ENCODE peak calls at places on chromosomes 1 and 21, in four cellular contexts. T is neuronal stem cell, D is IMR-90, R is H1. Y is an unnamed sample.

GRCh38 chr1:245258271-245258920 is 103.6 kb downstream of the KIF26B start:
- DNase-seq in T (no peak), R (no peak), D (no peak), Y (peak; percentile 13)

GRCh38 chr1:87279966-87280535 is 48.6 kb upstream of the LMO4 start:
- DNase-seq in D (peak; percentile 16), T (no peak), R (no peak), Y (peak; percentile 51)

GRCh38 chr1:178192686-178193085 is 98.8 kb downstream of the RASAL2 start:
- DNase-seq in T (no peak), D (peak; percentile 72), R (no peak), Y (peak; percentile 20)

GRCh38 chr1:236159704-236160539 is 17.6 kb downstream of the GPR137B start:
- DNase-seq in T (no peak), D (no peak), R (no peak), Y (no peak)

GRCh38 chr1:227654858-227655752 is 80.0 kb downstream of the JMJD4 start:
- DNase-seq in T (no peak), R (no peak), D (no peak), Y (no peak)

GRCh38 chr1:182786223-182787001 is 3.2 kb upstream of the NPL start:
- DNase-seq in R (peak; percentile 74), D (peak; percentile 69), T (peak; percentile 53), Y (peak; percentile 70)

GRCh38 chr1:228866498-228866897 is 131.2 kb downstream of the RHOU start:
- DNase-seq in R (no peak), T (no peak), D (no peak), Y (no peak)

GRCh38 chr1:79042117-79042516 is 35.6 kb upstream of the ADGRL4 start:
- DNase-seq in T (no peak), D (peak; percentile 80), R (no peak), Y (peak; percentile 11)

GRCh38 chr1:158180741-158181576 is at the start of gene CD1D:
- DNase-seq in R (peak; percentile 19), T (peak; percentile 40), D (no peak), Y (no peak)

GRCh38 chr1:33348194-33348593 is 27.3 kb upstream of the A3GALT2 start:
- DNase-seq in R (no peak), D (peak; percentile 52), T (no peak), Y (no peak)

GRCh38 chr1:58815069-58815679 is 31.3 kb upstream of the JUN start:
- DNase-seq in R (peak; percentile 51), D (peak; percentile 97), T (peak; percentile 36), Y (peak; percentile 87)

GRCh38 chr1:179003474-179004066 is 22.1 kb upstream of the FAM20B start:
- DNase-seq in R (no peak), D (no peak), T (no peak), Y (no peak)

GRCh38 chr1:178531897-178532296 is 19.0 kb downstream of the TEX35 start:
- DNase-seq in R (no peak), T (no peak), D (no peak), Y (no peak)

GRCh38 chr1:41313661-41314131 is 47.5 kb upstream of the FOXO6 start:
- DNase-seq in R (peak; percentile 29), D (no peak), T (no peak), Y (peak; percentile 51)

GRCh38 chr1:201316556-201316955 is 33.2 kb downstream of the PKP1 start:
- DNase-seq in T (no peak), R (no peak), D (no peak), Y (no peak)

GRCh38 chr1:76125441-76126215 is 51.1 kb downstream of the ST6GALNAC3 start:
- DNase-seq in T (no peak), R (no peak), D (no peak), Y (no peak)

GRCh38 chr21:42983102-42983501 is 8.7 kb downstream of the PKNOX1 start:
- DNase-seq in R (no peak), D (peak; percentile 57), T (no peak), Y (no peak)

GRCh38 chr1:20279507-20279906 is 11.2 kb upstream of the VWA5B1 start:
- DNase-seq in T (no peak), R (no peak), D (peak; percentile 60), Y (no peak)

GRCh38 chr21:31623664-31624063 is 35.8 kb upstream of the SOD1 start:
- DNase-seq in R (no peak), D (no peak), T (no peak), Y (no peak)

GRCh38 chr1:90534669-90535379 is 182.3 kb downstream of the BARHL2 start:
- DNase-seq in R (no peak), D (no peak), T (peak; percentile 69), Y (no peak)

GRCh38 chr1:172147541-172147940 is 272.9 kb upstream of the C1orf105 start:
- DNase-seq in T (no peak), R (no peak), D (no peak), Y (no peak)

GRCh38 chr1:172144445-172145060 is 275.9 kb upstream of the C1orf105 start:
- DNase-seq in T (no peak), D (peak; percentile 98), R (no peak), Y (peak; percentile 3)

GRCh38 chr1:172145231-172145651 is 275.2 kb upstream of the C1orf105 start:
- DNase-seq in T (no peak), R (no peak), D (peak; percentile 70), Y (no peak)

GRCh38 chr1:172146149-172146850 is 274.2 kb upstream of the C1orf105 start:
- DNase-seq in D (peak; percentile 63), R (no peak), T (no peak), Y (no peak)

GRCh38 chr1:172145656-172146055 is 274.8 kb upstream of the C1orf105 start:
- DNase-seq in D (no peak), R (no peak), T (no peak), Y (no peak)
- H3K18ac ChIP-seq in D (peak overlapping the region; percentile 88), R (no peak overlapping the region), T (no peak overlapping the region), Y (no peak overlapping the region)

DNA sequence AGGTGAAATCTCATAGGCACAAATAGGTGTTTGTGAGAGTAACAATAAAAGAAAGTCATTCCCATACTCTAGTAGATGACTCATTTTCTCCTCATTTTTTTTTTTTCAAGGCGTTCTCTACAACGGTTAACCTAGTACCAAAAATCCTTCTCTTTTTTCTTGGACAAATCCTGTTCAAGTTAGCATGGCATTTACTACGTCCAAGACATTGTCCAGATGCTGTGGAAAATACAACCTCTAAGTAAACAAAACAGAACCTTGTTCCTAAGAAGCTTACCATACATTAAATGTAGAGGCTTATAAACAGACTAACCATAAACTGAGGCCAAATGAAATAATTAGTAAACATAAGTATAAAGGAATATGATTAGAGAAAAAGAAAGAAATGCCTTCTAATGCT is 76.2 kb upstream of the RGS4 start:
- DNase-seq in T (no peak), D (no peak), R (no peak), Y (no peak)
- H3K18ac ChIP-seq in T (no peak overlapping the region), D (no peak overlapping the region), R (no peak overlapping the region), Y (no peak overlapping the region)

DNA sequence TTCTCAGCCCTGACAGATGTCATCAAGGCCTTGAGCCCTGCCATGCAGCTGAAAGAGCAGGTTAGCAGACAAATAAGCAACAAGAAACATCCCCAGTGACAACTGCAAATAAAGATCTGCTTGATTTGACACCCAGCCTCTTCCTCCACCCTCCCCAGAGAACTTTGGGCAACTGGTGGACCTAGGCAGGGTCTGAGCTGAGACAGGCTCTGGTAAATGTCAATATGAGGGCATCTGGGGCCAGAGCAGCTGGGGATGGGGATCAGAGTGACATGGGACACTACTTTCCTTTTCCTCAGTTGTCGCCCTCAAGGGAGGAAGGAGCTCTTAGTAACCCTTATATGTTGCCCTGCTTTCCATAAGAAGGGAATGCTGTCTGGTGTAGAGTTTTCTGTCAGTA is 544.1 kb downstream of the NEGR1 start:
- DNase-seq in T (no peak), D (no peak), R (no peak), Y (no peak)
- H3K18ac ChIP-seq in T (no peak overlapping the region), D (no peak overlapping the region), R (no peak overlapping the region), Y (no peak overlapping the region)

DNA sequence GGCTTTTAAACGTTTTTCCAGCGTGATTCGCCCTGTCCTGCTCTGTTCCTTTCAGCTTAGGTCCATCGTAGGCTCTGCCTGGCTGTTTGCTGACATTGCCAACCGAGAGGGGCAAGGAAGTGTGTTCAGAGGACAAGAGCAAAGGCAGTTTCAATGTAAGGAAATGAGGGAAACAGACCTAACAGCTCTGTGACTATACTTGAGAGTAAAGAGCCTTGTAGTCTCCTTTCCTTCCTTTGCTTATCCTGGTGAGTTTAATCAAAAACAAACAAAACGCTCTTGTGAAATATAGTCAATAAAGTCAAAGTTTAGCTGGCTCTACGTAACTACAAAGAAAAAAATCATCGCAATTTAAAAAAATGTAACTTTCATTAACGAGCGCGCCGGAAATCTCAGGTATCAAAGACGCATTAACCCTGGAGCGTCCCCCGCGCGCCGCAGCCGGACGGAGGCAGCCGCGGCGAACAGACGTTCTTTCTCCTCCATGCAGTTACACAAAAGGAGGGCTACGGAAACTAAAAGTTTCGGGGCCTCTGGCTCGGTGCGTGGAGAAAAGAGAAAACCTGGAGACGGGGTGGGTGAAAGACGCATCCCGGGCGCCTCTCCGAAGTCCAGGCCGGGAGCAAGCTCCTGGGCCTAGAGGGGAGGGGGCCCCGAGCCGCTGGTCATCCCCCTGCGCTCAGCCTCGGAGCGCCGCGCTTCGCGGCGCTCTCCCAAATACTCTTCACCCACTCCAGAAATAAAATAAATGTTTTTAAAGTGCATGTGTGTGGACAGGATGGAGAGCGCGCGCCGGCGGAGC is 594 bp upstream of the ADGRL2 start:
- DNase-seq in T (peak; percentile 90), R (no peak), D (peak; percentile 66), Y (peak; percentile 33)
- H3K18ac ChIP-seq in T (peak overlapping the region; percentile 93), R (peak overlapping the region; percentile 68), D (no peak overlapping the region), Y (peak overlapping the region; percentile 78)

DNA sequence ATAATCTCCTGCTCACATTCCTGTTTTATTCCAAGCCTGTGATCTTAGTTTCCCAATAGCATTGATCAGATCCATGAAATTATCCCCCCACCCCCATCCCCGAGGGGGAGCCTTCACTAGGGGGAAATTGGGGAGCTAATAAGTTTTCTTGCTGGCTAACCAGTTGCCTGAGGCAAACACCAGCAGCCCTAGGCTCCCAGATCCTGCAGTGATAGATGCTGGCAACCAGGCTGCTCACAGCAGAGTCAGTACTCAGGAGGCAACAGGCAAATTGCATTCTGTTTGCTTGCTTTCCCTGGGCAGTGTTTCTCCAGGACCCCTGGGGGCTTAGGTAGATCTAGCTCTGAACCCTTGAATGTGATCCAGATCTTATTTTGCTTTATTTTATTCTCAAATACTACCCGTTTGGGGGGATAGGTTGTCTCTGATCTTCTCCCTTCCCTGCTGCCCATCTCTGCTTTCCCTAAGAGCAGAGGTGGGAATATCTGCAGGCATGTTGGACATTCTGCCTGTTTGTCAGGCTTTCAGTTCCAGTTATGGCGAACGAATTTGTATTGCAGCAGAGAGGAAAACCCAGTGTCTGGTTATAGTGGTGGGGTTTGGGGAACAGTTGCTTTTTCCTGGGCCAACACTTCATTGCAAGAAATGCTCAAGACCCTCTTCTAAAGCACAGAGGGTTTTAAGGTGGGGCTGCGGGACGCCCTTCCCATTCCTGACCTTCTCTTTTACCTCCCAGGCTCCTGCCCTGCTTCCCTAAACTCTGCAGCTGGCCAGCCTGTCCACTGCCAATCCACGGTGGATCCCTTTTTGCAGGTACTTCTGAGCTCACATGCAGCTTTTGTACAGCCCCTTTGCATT is 289.8 kb upstream of the PLXNA2 start:
- DNase-seq in R (no peak), D (no peak), T (no peak), Y (no peak)
- H3K18ac ChIP-seq in R (no peak overlapping the region), D (no peak overlapping the region), T (no peak overlapping the region), Y (no peak overlapping the region)

GRCh38 chr1:67333603-67334002 is 25.9 kb downstream of the IL12RB2 start:
- DNase-seq in T (no peak), D (no peak), R (no peak), Y (no peak)
- H3K18ac ChIP-seq in T (no peak overlapping the region), D (no peak overlapping the region), R (no peak overlapping the region), Y (no peak overlapping the region)